ENCODE peak calls at places on chromosomes 2 and 18, in six cellular contexts. N, T, E, B, K and H are unnamed samples.

GRCh38 chr2:26175716-26176615 is 3.1 kb downstream of the GAREM2 start:
- DNase-seq in N (no peak), T (no peak), E (no peak), B (no peak), K (no peak), H (no peak)

GRCh38 chr2:27078267-27079194 is at the start of gene EMILIN1:
- DNase-seq in N (peak), T (peak), E (peak), B (no peak), K (peak), H (no peak)

GRCh38 chr2:17940105-17940630 is 61.7 kb downstream of the KCNS3 start:
- DNase-seq in N (no peak), T (no peak), E (no peak), B (no peak), K (no peak), H (no peak)

GRCh38 chr18:3481696-3482210 is 31.8 kb downstream of the TGIF1 start:
- DNase-seq in N (peak), T (peak), E (peak), B (no peak), K (no peak), H (no peak)

GRCh38 chr2:196123679-196124373 is 47.6 kb downstream of the STK17B start:
- DNase-seq in N (no peak), T (no peak), E (peak), B (no peak), K (peak), H (no peak)

GRCh38 chr2:241981076-241981700 is 111.7 kb downstream of the RTP5 start:
- DNase-seq in N (peak), T (no peak), E (no peak), B (no peak), K (no peak), H (no peak)

GRCh38 chr2:222993920-222994650 is 57.9 kb upstream of the KCNE4 start:
- DNase-seq in N (no peak), T (no peak), E (peak), B (peak), K (peak), H (no peak)

GRCh38 chr18:43134876-43135275 is 19.4 kb upstream of the RIT2 start:
- DNase-seq in N (no peak), T (no peak), E (no peak), B (no peak), K (no peak), H (no peak)

GRCh38 chr2:9228088-9228751 is 21.6 kb downstream of the ASAP2 start:
- DNase-seq in N (no peak), T (no peak), E (peak), B (no peak), K (peak), H (no peak)

GRCh38 chr2:144938308-144938709 is 418.4 kb upstream of the ZEB2 start:
- DNase-seq in N (no peak), T (no peak), E (peak), B (no peak), K (peak), H (no peak)

GRCh38 chr2:96841707-96842495 is 1.9 kb downstream of the ANKRD23 start:
- DNase-seq in N (peak), T (no peak), E (no peak), B (no peak), K (no peak), H (no peak)

GRCh38 chr2:197055045-197055444 is 128.5 kb upstream of the PGAP1 start:
- DNase-seq in N (no peak), T (no peak), E (no peak), B (no peak), K (no peak), H (no peak)

GRCh38 chr2:26763019-26763418 is 1.1 kb upstream of the SLC35F6 start:
- DNase-seq in N (no peak), T (no peak), E (no peak), B (no peak), K (no peak), H (no peak)

GRCh38 chr18:65544701-65545100 is 206.1 kb upstream of the CDH7 start:
- DNase-seq in N (no peak), T (no peak), E (no peak), B (no peak), K (no peak), H (no peak)

GRCh38 chr2:219002395-219003266 is 9.4 kb upstream of the CRYBA2 start:
- DNase-seq in N (peak), T (peak), E (no peak), B (peak), K (no peak), H (no peak)
- TF ChIP-seq CTCF in N (peak), T (peak), E (peak), B (peak), K (peak), H (no peak)

DNA sequence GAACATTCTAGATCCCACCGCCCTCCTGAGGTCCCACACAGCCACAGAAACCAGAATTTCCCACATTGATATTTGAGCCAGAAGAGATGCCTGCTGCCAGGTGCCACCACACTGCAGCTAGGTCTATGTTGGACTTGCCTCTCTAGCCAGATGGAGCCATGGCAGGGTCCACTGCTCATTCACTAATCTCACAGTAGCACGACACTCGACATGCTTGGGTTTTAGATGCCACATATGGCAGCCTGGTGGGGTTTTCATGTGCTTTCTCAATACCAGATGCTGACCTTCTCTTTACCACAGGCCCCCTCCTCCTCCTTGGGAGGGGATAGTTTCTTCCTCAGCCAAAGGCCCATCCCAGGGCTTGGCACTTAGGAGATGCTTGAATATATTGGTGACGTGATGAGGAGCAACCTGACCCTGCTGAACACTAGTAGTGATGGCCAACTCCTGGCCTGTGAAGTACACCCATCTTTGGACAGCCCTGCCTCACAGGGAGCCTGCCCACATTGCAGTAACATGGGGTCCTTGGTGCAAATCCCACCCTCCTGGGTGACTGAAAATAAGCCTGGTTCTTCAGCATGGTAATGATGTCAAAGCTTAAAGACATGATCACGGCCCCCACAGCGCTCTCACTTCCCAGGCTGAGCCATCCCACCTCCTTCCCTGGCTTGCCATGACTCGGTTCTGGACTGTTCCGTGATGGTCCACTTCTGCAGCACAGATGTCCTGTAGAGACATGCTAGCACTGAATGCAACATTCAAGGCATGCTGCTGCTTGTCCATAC is 227.4 kb downstream of the SH3RF3 start:
- DNase-seq in N (no peak), T (no peak), E (no peak), B (no peak), K (no peak), H (no peak)
- TF ChIP-seq CTCF in N (no peak), T (no peak), E (no peak), B (no peak), K (no peak), H (no peak)

GRCh38 chr2:236054125-236054524 is 114.1 kb downstream of the GBX2 start:
- DNase-seq in N (no peak), T (no peak), E (peak), B (no peak), K (peak), H (no peak)
- TF ChIP-seq CTCF in N (no peak), T (no peak), E (no peak), B (no peak), K (no peak), H (no peak)

DNA sequence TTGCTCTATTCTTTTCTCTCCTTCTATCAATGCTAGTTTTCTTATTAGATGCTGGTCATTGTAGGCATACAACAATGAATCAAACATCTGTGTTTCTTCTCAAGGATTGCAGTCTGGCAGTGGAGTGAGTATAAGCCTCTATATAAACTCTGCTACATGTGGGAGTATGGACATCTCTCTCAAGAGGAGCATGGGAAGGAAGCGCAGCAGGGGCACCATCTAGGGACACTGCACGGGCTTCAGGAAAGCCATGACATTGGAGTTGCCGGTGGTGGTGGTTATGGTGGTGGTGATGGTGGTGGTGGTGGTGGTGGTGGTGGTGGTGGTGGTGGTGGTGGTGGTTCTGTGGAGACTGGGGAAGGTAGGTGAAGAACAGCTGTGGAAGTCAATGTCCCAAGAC is 462.6 kb downstream of the RNF144A start:
- DNase-seq in N (no peak), T (no peak), E (no peak), B (no peak), K (no peak), H (no peak)
- TF ChIP-seq CTCF in N (peak), T (no peak), E (no peak), B (no peak), K (no peak), H (no peak)

DNA sequence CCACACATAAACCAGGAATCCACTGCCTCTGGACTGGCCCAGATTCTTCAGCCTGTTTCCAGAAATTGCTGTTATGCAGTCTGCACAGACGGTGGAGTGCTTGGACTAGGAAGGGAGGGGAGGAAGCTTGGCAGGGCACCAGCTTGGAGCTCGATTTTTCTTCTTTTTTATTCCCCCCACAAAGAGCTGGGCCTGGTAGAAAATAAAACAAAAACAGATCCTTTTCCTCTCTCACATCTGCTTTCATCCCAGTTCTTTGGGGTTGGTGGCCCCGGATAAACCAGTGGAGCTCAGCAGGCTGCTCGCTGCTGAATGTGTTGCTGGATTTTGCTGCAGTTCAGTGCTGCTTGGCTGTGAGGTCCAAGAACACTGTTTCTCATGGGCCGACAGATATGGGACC is 16.0 kb downstream of the LRRTM1 start:
- DNase-seq in N (no peak), T (no peak), E (peak), B (no peak), K (peak), H (no peak)
- TF ChIP-seq CTCF in N (no peak), T (no peak), E (peak), B (no peak), K (no peak), H (no peak)

GRCh38 chr18:63897072-63897471 is 9.6 kb downstream of the SERPINB2 start:
- DNase-seq in N (no peak), T (no peak), E (peak), B (no peak), K (no peak), H (no peak)

GRCh38 chr18:63895190-63895589 is 7.7 kb downstream of the SERPINB2 start:
- DNase-seq in N (no peak), T (no peak), E (no peak), B (no peak), K (no peak), H (no peak)

GRCh38 chr18:63890950-63891304 is 3.4 kb downstream of the SERPINB2 start:
- DNase-seq in N (no peak), T (no peak), E (no peak), B (no peak), K (peak), H (no peak)

GRCh38 chr18:63892544-63892943 is 5.0 kb downstream of the SERPINB2 start:
- DNase-seq in N (no peak), T (no peak), E (no peak), B (no peak), K (no peak), H (no peak)

GRCh38 chr18:63894367-63894766 is 6.9 kb downstream of the SERPINB2 start:
- DNase-seq in N (no peak), T (no peak), E (no peak), B (no peak), K (no peak), H (no peak)
- TF ChIP-seq CTCF in N (no peak), T (no peak), E (no peak), B (no peak), K (no peak), H (no peak)

GRCh38 chr18:49048361-49048760 is 97.6 kb upstream of the SMAD7 start:
- DNase-seq in N (no peak), T (no peak), E (peak), B (no peak), K (peak), H (no peak)
- TF ChIP-seq CTCF in N (no peak), T (no peak), E (no peak), B (no peak), K (no peak), H (no peak)

DNA sequence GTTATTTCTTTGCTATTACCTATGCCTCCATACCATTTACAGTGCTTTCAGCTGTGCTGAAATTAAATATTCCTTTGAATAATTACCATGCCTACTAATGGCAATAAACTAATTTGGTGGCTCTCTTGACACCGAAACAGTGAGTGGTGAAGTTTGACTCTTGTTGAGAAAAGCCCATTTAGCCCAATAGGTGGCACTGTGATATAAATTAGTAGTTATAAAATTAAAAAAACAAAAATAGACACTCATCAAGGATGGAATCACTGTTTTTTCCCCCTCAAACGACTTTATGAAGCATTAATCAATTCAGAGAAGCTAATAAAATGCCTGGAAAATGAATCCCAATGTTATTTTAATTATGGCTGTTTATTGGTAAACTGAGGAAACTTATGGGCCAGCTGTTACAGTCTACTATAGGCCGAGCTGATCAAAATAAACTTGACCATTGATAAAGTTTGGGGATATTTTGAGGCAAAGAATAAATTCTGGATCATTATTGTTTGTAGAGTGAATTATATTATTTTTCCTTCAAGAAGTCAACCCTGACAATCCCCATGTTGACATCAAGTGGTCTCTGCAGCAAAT is 339.6 kb downstream of the TRIB2 start:
- DNase-seq in N (no peak), T (no peak), E (peak), B (no peak), K (no peak), H (no peak)
- TF ChIP-seq CTCF in N (peak), T (peak), E (peak), B (no peak), K (peak), H (no peak)

GRCh38 chr18:51531496-51531895 is 334.0 kb upstream of the MEX3C start:
- DNase-seq in N (no peak), T (no peak), E (no peak), B (no peak), K (no peak), H (no peak)

GRCh38 chr18:51541230-51541629 is 343.7 kb upstream of the MEX3C start:
- DNase-seq in N (no peak), T (no peak), E (no peak), B (no peak), K (no peak), H (no peak)

GRCh38 chr18:51540562-51540961 is 343.1 kb upstream of the MEX3C start:
- DNase-seq in N (no peak), T (no peak), E (no peak), B (no peak), K (no peak), H (no peak)

GRCh38 chr18:51537487-51537886 is 340.0 kb upstream of the MEX3C start:
- DNase-seq in N (peak), T (peak), E (peak), B (peak), K (no peak), H (no peak)
- TF ChIP-seq CTCF in N (peak), T (peak), E (no peak), B (no peak), K (no peak), H (no peak)

DNA sequence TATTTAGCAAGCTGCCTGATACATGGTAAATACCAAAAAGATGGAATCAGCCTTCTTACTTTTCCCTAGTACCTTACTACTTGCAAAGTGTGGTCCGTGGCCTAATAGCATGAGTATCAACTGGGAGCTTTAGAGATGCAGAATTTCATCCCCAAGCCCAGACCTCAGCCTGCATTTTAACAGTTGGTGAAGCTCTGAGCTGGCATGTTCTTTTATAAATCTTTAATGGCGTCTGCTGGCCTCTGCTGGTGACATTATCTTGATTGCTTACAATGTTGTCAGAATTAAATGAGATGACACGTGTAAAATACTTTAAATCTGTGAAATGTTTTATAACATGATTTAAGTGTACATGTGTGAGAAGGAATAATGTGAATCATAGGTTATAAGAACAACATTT is 115.1 kb upstream of the NOSTRIN start:
- DNase-seq in N (no peak), T (no peak), E (peak), B (no peak), K (peak), H (no peak)
- TF ChIP-seq CTCF in N (peak), T (no peak), E (no peak), B (no peak), K (peak), H (peak)